ENCODE peak calls at places on chromosomes 3 and 15, in six cellular contexts. X, D, N, R, Q and C are unnamed samples.

GRCh38 chr3:100563652-100564215 is 45.7 kb upstream of the ADGRG7 start:
- DNase-seq in Q (no peak), N (no peak), D (no peak), R (no peak), X (no peak), C (peak; percentile 72)

GRCh38 chr3:9308298-9308990 is 54.4 kb upstream of the THUMPD3 start:
- DNase-seq in N (no peak), D (no peak), R (no peak), Q (no peak), X (no peak), C (no peak)

GRCh38 chr3:84906065-84906464 is 52.7 kb upstream of the CADM2 start:
- DNase-seq in R (no peak), Q (no peak), D (peak; percentile 36), X (no peak), N (no peak), C (no peak)

GRCh38 chr15:70602834-70603560 is 160.4 kb downstream of the UACA start:
- DNase-seq in D (no peak), X (no peak), N (no peak), R (no peak), Q (no peak), C (no peak)

GRCh38 chr15:88497109-88497761 is 29.7 kb downstream of the MRPS11 start:
- DNase-seq in N (no peak), Q (no peak), R (no peak), D (no peak), X (no peak), C (no peak)

GRCh38 chr15:89978914-89979313 is 22.2 kb upstream of the ZNF710 start:
- DNase-seq in R (no peak), D (no peak), Q (no peak), N (no peak), X (peak; percentile 41), C (no peak)

GRCh38 chr15:44550256-44550655 is 13.3 kb downstream of the EIF3J start:
- DNase-seq in X (no peak), D (no peak), N (peak; percentile 16), R (no peak), Q (no peak), C (no peak)

GRCh38 chr3:39124876-39125836 is 17.7 kb downstream of the TTC21A start:
- DNase-seq in X (peak; percentile 51), D (no peak), R (peak; percentile 68), Q (peak; percentile 55), N (no peak), C (peak; percentile 85)

GRCh38 chr15:68354923-68355322 is 77.0 kb downstream of the ITGA11 start:
- DNase-seq in Q (no peak), D (no peak), R (no peak), X (peak; percentile 36), N (peak; percentile 90), C (peak; percentile 61)

GRCh38 chr3:188153498-188153948 is 434 bp upstream of the LPP start:
- DNase-seq in X (peak; percentile 86), N (peak; percentile 93), R (peak; percentile 85), D (peak; percentile 89), Q (no peak), C (peak; percentile 77)

GRCh38 chr3:32310918-32311839 is 72.7 kb downstream of the CMTM8 start:
- DNase-seq in R (no peak), D (no peak), X (no peak), Q (no peak), N (no peak), C (no peak)

GRCh38 chr3:109731639-109732473 is 394.5 kb upstream of the DPPA4 start:
- DNase-seq in R (peak; percentile 79), X (peak; percentile 32), N (peak; percentile 58), Q (no peak), D (no peak), C (peak; percentile 42)

GRCh38 chr3:39960515-39961403 is 151.3 kb downstream of the MYRIP start:
- DNase-seq in Q (no peak), N (no peak), R (no peak), D (no peak), X (no peak), C (no peak)

GRCh38 chr3:159762981-159763465 is 225.6 kb upstream of the IL12A start:
- DNase-seq in D (peak; percentile 63), Q (peak; percentile 82), X (peak; percentile 77), N (peak; percentile 85), R (peak; percentile 60), C (peak; percentile 91)

GRCh38 chr3:98540346-98540745 is 8.6 kb downstream of the GPR15 start:
- DNase-seq in Q (no peak), N (no peak), R (no peak), D (no peak), X (no peak), C (no peak)

GRCh38 chr3:61928020-61928419 is 366.6 kb downstream of the PTPRG start:
- DNase-seq in R (no peak), Q (no peak), N (no peak), X (no peak), D (no peak), C (no peak)

GRCh38 chr3:61617041-61617440 is 55.7 kb downstream of the PTPRG start:
- DNase-seq in R (no peak), D (no peak), N (no peak), X (no peak), Q (no peak), C (no peak)

GRCh38 chr3:14424711-14425573 is 22.5 kb downstream of the SLC6A6 start:
- DNase-seq in R (peak; percentile 72), D (peak; percentile 15), Q (no peak), N (no peak), X (no peak), C (no peak)

GRCh38 chr3:187041362-187042061 is 97.8 kb downstream of the RPL39L start:
- DNase-seq in N (peak; percentile 76), D (no peak), Q (no peak), R (no peak), X (no peak), C (no peak)

GRCh38 chr3:10928396-10928960 is 64.1 kb upstream of the SLC6A1 start:
- DNase-seq in N (no peak), D (peak; percentile 21), X (no peak), R (peak; percentile 22), Q (peak; percentile 16), C (no peak)

GRCh38 chr3:100205161-100205560 is 55.6 kb upstream of the TBC1D23 start:
- DNase-seq in N (no peak), Q (no peak), R (no peak), D (no peak), X (no peak), C (no peak)

GRCh38 chr3:142976621-142977398 is 13.3 kb upstream of the PAQR9 start:
- DNase-seq in X (peak; percentile 83), R (peak; percentile 63), N (peak; percentile 97), Q (peak; percentile 87), D (peak; percentile 66), C (peak; percentile 65)

GRCh38 chr15:78147566-78147965 is 1.6 kb upstream of the IDH3A start:
- DNase-seq in R (peak; percentile 37), Q (no peak), X (no peak), N (no peak), D (no peak), C (no peak)

GRCh38 chr3:10370429-10370828 is 49.5 kb upstream of the SEC13 start:
- DNase-seq in R (no peak), X (no peak), Q (no peak), D (no peak), N (peak; percentile 64), C (peak; percentile 84)

GRCh38 chr3:67335813-67336212 is 318.6 kb downstream of the SUCLG2 start:
- DNase-seq in R (no peak), N (no peak), D (no peak), Q (no peak), X (no peak), C (no peak)

DNA sequence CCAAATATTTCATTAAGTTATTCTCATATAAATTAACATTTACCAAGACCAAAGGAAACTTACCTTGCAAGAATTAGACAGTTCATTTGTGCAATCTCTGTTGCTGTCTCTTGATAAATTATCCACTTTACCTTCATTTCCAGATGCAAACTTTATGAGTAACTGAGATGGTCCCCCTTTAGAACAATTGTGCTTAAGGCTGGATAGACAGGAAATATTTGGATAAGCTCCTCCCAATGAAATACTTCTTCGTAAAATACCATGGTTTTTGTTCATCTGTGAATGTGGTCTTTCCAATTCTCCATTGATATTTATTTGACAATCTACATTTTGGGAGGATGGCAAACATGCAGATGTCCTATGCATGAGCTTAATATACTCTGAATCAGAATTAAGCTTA is 78.2 kb downstream of the NEDD4 start:
- DNase-seq in N (no peak), X (no peak), Q (no peak), R (no peak), D (no peak), C (no peak)
- H3K27ac ChIP-seq in N (no peak overlapping the region), X (no peak overlapping the region), Q (no peak overlapping the region), R (no peak overlapping the region), D (no peak overlapping the region), C (no peak overlapping the region)

DNA sequence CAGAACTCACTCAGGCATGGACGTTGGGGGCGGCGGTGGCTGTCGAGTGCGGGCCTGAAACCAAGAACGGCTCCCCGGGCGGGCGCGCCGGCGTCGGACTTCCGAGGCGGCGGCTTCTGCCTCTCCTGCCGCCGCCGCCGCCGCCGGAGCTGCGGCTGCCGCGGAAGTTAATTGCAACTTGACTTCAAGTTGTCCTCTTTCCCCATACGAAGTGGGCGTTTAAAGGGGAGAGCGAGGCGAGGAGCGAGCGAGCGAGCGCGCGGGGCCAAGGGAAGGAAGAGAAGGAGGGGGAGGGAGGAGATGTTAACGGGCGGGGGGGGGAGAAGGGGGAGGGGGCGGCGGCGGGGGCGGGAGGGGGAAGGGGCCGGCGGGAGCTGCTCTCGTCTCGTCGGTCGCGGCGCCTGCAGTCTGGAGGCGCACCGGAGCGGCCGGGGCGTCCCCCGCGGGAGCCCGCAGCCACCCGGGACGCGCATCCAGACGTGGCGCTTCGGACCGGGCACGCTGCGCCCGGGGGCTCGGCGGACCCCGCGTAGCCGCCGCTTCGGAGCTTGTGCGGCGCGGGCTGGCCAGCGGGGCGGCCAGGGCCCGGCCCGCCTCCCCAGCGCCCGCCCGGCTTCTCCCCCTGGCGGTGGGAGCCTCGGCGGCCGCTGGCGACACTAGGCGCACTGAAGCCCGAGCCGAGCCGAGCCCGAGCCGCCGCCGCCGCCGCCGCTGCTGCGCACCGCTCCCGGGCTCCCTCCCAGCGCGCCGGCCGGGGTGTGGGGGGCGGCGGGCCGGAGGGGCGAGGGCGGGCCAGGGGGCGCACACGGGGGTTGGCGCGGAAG is 19.7 kb upstream of the SATB1 start:
- DNase-seq in R (peak; percentile 82), Q (peak; percentile 95), D (peak; percentile 89), X (peak; percentile 75), N (no peak), C (peak; percentile 81)
- H3K27ac ChIP-seq in R (peak overlapping the region; percentile 70), Q (peak overlapping the region; percentile 81), D (peak overlapping the region; percentile 26), X (no peak overlapping the region), N (no peak overlapping the region), C (no peak overlapping the region)

DNA sequence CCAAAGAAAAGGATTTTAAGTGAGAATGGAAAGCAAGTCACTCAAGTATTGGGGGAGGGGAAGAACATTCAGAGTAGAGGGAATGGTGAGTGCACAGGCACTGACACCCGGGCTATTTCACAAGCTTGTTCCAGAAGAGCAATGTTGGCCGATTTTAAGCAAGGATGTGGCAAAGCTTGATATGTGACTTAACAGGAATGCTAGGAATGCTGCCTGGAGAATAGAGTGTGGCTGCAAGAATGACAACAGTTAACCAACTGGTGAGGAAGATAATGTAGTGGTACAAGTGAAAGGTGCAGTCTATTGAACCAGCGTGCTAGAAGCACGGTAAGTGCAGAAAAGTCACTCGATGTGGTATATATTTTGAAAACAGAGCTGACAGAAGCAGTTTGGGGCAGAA is 6.2 kb upstream of the CCDC80 start:
- DNase-seq in Q (no peak), D (no peak), R (no peak), N (peak; percentile 89), X (peak; percentile 73), C (peak; percentile 98)
- H3K27ac ChIP-seq in Q (no peak overlapping the region), D (no peak overlapping the region), R (no peak overlapping the region), N (peak overlapping the region; percentile 60), X (peak overlapping the region; percentile 96), C (peak overlapping the region; percentile 95)

GRCh38 chr15:66065325-66065724 is 188.2 kb downstream of the MEGF11 start:
- DNase-seq in D (no peak), R (peak; percentile 31), X (no peak), Q (no peak), N (no peak), C (no peak)
- H3K27ac ChIP-seq in D (no peak overlapping the region), R (no peak overlapping the region), X (no peak overlapping the region), Q (no peak overlapping the region), N (no peak overlapping the region), C (no peak overlapping the region)

GRCh38 chr3:36926292-36926897 is 18.5 kb downstream of the TRANK1 start:
- DNase-seq in D (no peak), X (no peak), R (no peak), N (no peak), Q (no peak), C (no peak)
- H3K27ac ChIP-seq in D (no peak overlapping the region), X (no peak overlapping the region), R (no peak overlapping the region), N (no peak overlapping the region), Q (no peak overlapping the region), C (no peak overlapping the region)